ENCODE peak calls at places on chromosomes 1 and 21, in nine cellular contexts. Y is body of pancreas; X is activated CD8-positive, alpha-beta memory T cell treated with anti-CD3 and anti-CD28 coated beads for 4 hours; J is Calu3; U is HT1080; G is ecto neural progenitor cell; N is stimulated activated CD8-positive, alpha-beta memory T cell treated with anti-CD3 and anti-CD28 coated beads, Interleukin-7, amount 100 ng/mL, for 48 hours; R is putamen; Q is SJSA1. K is an unnamed sample.

GRCh38 chr1:200659269-200659668 is 10.4 kb downstream of the DDX59 start:
- DNase-seq in U (peak; percentile 84), N (no peak), G (no peak), Y (no peak), R (no peak), Q (no peak), X (no peak), J (no peak), K (no peak)

GRCh38 chr21:37219766-37220432 is 47.2 kb downstream of the VPS26C start:
- DNase-seq in N (no peak), Y (no peak), G (no peak), R (no peak), Q (no peak), J (no peak), X (no peak), U (no peak), K (peak; percentile 23)

GRCh38 chr1:93186667-93187066 is 6.1 kb downstream of the CCDC18 start:
- DNase-seq in Y (no peak), Q (no peak), J (no peak), X (no peak), N (no peak), G (no peak), R (no peak), U (no peak), K (no peak)

GRCh38 chr1:155049651-155050559 is 1.2 kb upstream of the ADAM15 start:
- DNase-seq in Y (no peak), J (no peak), R (no peak), Q (no peak), G (no peak), X (no peak), N (no peak), U (no peak), K (no peak)

GRCh38 chr21:42518216-42518615 is 4.6 kb downstream of the SLC37A1 start:
- DNase-seq in U (peak; percentile 86), J (no peak), X (no peak), G (no peak), R (no peak), N (no peak), Q (peak; percentile 85), Y (no peak), K (no peak)

GRCh38 chr1:41662061-41662655 is 177.7 kb upstream of the EDN2 start:
- DNase-seq in R (peak; percentile 47), U (peak; percentile 71), J (peak; percentile 64), G (peak; percentile 85), N (peak; percentile 71), X (peak; percentile 62), Y (peak; percentile 42), Q (peak; percentile 92), K (peak; percentile 73)

GRCh38 chr1:50972766-50973165 is 2.7 kb downstream of the CDKN2C start:
- DNase-seq in U (peak; percentile 30), X (no peak), N (no peak), G (no peak), Q (no peak), R (no peak), Y (no peak), J (no peak), K (no peak)

GRCh38 chr1:115329965-115330364 is 8.1 kb downstream of the NGF start:
- DNase-seq in X (no peak), R (no peak), Q (no peak), Y (no peak), N (no peak), J (no peak), U (no peak), G (no peak), K (no peak)

GRCh38 chr1:230303069-230303468 is 123.1 kb downstream of the PGBD5 start:
- DNase-seq in Q (no peak), R (no peak), G (no peak), X (no peak), N (no peak), Y (no peak), U (no peak), J (no peak), K (no peak)

GRCh38 chr1:235199441-235199840 is 38.4 kb upstream of the RBM34 start:
- DNase-seq in X (no peak), Y (no peak), J (no peak), Q (no peak), G (no peak), N (no peak), U (peak; percentile 24), R (no peak), K (no peak)

GRCh38 chr1:173580081-173580480 is 22.8 kb downstream of the SLC9C2 start:
- DNase-seq in Q (no peak), Y (no peak), J (no peak), R (no peak), G (no peak), U (no peak), N (no peak), X (no peak), K (no peak)

GRCh38 chr1:34164510-34165381 is at the start of gene CSMD2:
- DNase-seq in J (peak; percentile 33), Q (no peak), X (no peak), Y (peak; percentile 27), U (peak; percentile 42), R (peak; percentile 83), G (peak; percentile 82), N (no peak), K (no peak)

GRCh38 chr1:197252981-197253380 is 15.1 kb upstream of the CRB1 start:
- DNase-seq in Y (no peak), U (no peak), N (no peak), R (no peak), X (no peak), J (no peak), G (no peak), Q (no peak), K (no peak)

GRCh38 chr1:33895396-33895795 is 31.5 kb downstream of the HMGB4 start:
- DNase-seq in Y (no peak), X (no peak), Q (no peak), U (no peak), J (no peak), N (no peak), G (no peak), R (no peak), K (no peak)

GRCh38 chr1:183569801-183570200 is 20.5 kb downstream of the NCF2 start:
- DNase-seq in Y (no peak), G (no peak), J (no peak), Q (no peak), U (no peak), N (no peak), X (no peak), R (no peak), K (no peak)

GRCh38 chr1:15617874-15618684 is 821 bp downstream of the DDI2 start:
- DNase-seq in G (no peak), X (no peak), U (peak; percentile 24), J (peak; percentile 9), N (peak; percentile 25), R (peak; percentile 16), Q (peak; percentile 48), Y (no peak), K (peak; percentile 19)

GRCh38 chr1:89884718-89885596 is 64.1 kb downstream of the LRRC8D start:
- DNase-seq in U (peak; percentile 10), Y (no peak), J (no peak), X (no peak), Q (no peak), N (no peak), G (no peak), R (no peak), K (no peak)

GRCh38 chr1:57897581-57897980 is 473.7 kb upstream of the DAB1 start:
- DNase-seq in R (no peak), U (no peak), G (no peak), Q (no peak), J (no peak), X (no peak), N (no peak), Y (no peak), K (no peak)

K was measured in central memory CD4-positive, alpha-beta T cell.